ENCODE peak calls at places on chromosomes 16 and 17, in ten cellular contexts. Z, B, R, T, I, C, Q, J, E and G are unnamed samples.

GRCh38 chr16:14416184-14416583 is 213.9 kb downstream of the PARN start:
- DNase-seq in Z (no peak), B (no peak), R (no peak), T (no peak), I (no peak), C (no peak), Q (no peak), J (no peak), E (no peak), G (no peak)

GRCh38 chr16:17266606-17267313 is 204.0 kb downstream of the XYLT1 start:
- DNase-seq in Z (no peak), B (no peak), R (no peak), T (no peak), I (peak; percentile 98), C (no peak), Q (no peak), J (peak; percentile 86), E (no peak), G (no peak)

GRCh38 chr17:14299261-14300093 is 1.4 kb upstream of the HS3ST3B1 start:
- DNase-seq in Z (peak; percentile 48), B (no peak), R (peak; percentile 20), T (no peak), I (peak; percentile 6), C (no peak), Q (peak; percentile 78), J (peak; percentile 40), E (no peak), G (no peak)

GRCh38 chr17:79834575-79835469 is 4.4 kb downstream of the CBX4 start:
- DNase-seq in Z (peak; percentile 69), B (no peak), R (no peak), T (no peak), I (peak; percentile 21), C (no peak), Q (peak; percentile 77), J (no peak), E (no peak), G (no peak)

GRCh38 chr16:4846503-4846900 is 586 bp downstream of the GLYR1 start:
- DNase-seq in Z (peak; percentile 44), B (peak; percentile 82), R (peak; percentile 77), T (no peak), I (peak; percentile 31), C (peak; percentile 78), Q (peak; percentile 72), J (peak; percentile 66), E (no peak), G (peak; percentile 61)

GRCh38 chr17:56395787-56396186 is 197.7 kb upstream of the NOG start:
- DNase-seq in Z (no peak), B (no peak), R (no peak), T (no peak), I (no peak), C (no peak), Q (no peak), J (no peak), E (no peak), G (no peak)

GRCh38 chr16:55876854-55877253 is 1.7 kb upstream of the CES5A start:
- DNase-seq in Z (no peak), B (no peak), R (no peak), T (no peak), I (no peak), C (no peak), Q (no peak), J (no peak), E (no peak), G (no peak)

GRCh38 chr16:2364638-2365210 is 24.2 kb upstream of the ABCA3 start:
- DNase-seq in Z (no peak), B (no peak), R (peak; percentile 31), T (no peak), I (no peak), C (no peak), Q (no peak), J (no peak), E (no peak), G (peak; percentile 15)

GRCh38 chr16:58500329-58501241 is 642 bp downstream of the NDRG4 start:
- DNase-seq in Z (no peak), B (peak; percentile 65), R (no peak), T (no peak), I (no peak), C (no peak), Q (peak; percentile 52), J (no peak), E (no peak), G (no peak)

GRCh38 chr16:82439678-82440293 is 187.0 kb upstream of the CDH13 start:
- DNase-seq in Z (peak; percentile 30), B (no peak), R (peak; percentile 6), T (no peak), I (no peak), C (no peak), Q (peak; percentile 35), J (no peak), E (no peak), G (no peak)
- TF ChIP-seq CTCF in Z (peak; percentile 65), B (peak; percentile 30), R (peak; percentile 30), T (peak; percentile 63), I (no peak), C (peak; percentile 58), Q (peak; percentile 61), J (no peak), E (peak; percentile 32), G (peak; percentile 37)

DNA sequence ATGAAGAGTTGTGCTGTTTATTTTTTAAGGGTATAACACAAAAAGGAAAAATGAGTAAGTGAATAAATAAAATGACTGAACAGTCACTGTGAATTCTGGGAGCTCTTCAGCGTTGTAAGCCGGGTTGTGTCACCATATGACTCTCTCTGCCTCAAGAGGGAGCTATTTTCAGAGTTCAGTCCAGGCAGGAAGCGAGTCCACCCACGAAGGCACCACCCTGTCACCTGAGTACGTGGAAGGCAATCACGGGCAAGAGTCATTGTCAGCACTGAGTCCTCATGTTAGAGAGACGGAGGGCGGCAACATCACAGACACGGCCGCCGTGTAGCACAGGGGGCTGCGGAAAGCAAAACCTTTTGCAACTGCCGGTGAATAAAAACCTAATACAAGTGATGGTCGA is 227.6 kb downstream of the UTP18 start:
- DNase-seq in Z (peak; percentile 5), B (no peak), R (no peak), T (no peak), I (no peak), C (peak; percentile 18), Q (peak; percentile 59), J (no peak), E (no peak), G (no peak)
- TF ChIP-seq CTCF in Z (no peak), B (no peak), R (no peak), T (no peak), I (no peak), C (peak; percentile 26), Q (peak; percentile 66), J (no peak), E (no peak), G (no peak)

GRCh38 chr17:8905256-8905778 is 37.8 kb upstream of the PIK3R6 start:
- DNase-seq in Z (no peak), B (no peak), R (no peak), T (no peak), I (no peak), C (no peak), Q (no peak), J (no peak), E (no peak), G (no peak)
- TF ChIP-seq CTCF in Z (no peak), B (no peak), R (no peak), T (no peak), I (no peak), C (no peak), Q (no peak), J (no peak), E (no peak), G (no peak)

DNA sequence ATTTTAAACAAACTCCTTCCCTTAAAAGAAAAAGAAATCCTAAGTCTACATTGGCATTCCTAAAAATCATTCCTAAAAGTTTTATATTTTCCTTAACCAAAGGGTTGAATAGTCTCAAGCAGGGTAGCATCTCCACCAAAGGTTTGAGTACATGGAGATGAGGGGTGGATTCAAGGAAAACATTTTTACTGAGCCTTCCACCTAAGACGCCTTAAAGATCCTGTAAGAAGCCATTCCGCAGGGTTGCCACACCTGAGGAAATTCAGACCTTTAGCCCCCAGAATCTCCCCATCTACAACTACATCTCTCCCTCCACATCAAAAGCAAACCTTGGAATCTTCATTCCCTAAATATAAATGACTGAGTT is 7.7 kb upstream of the AKTIP start:
- DNase-seq in Z (no peak), B (no peak), R (no peak), T (no peak), I (no peak), C (no peak), Q (no peak), J (no peak), E (no peak), G (no peak)
- TF ChIP-seq CTCF in Z (no peak), B (no peak), R (no peak), T (no peak), I (no peak), C (no peak), Q (no peak), J (no peak), E (no peak), G (peak; percentile 65)

GRCh38 chr17:42676424-42677011 is at the start of gene PLEKHH3:
- DNase-seq in Z (peak; percentile 42), B (no peak), R (no peak), T (no peak), I (no peak), C (peak; percentile 43), Q (peak; percentile 73), J (no peak), E (no peak), G (peak; percentile 21)
- TF ChIP-seq CTCF in Z (no peak), B (no peak), R (no peak), T (no peak), I (no peak), C (no peak), Q (peak; percentile 30), J (no peak), E (no peak), G (peak; percentile 67)

DNA sequence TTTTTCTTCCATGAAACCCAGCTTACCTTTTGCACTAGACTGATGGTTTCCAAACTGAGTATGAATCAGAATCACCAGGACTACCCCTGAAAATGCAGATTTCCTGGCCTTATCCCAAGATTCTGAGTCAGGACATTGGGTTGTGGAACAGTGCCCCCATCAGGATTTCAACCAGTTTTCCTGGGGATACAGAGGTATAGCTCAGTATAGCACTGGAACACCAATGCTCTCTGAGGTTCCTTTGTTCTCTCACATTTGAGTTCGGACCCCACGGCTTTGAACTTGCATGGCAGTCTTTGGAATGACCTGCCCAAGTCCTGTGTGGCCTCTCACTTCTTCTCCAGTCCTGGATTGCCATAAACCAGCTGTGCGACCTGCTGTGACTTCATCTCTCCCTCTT is 12.8 kb upstream of the CCL8 start:
- DNase-seq in Z (peak; percentile 8), B (peak; percentile 72), R (peak; percentile 75), T (peak; percentile 76), I (no peak), C (no peak), Q (peak; percentile 35), J (no peak), E (no peak), G (peak; percentile 65)
- TF ChIP-seq CTCF in Z (no peak), B (peak; percentile 32), R (peak; percentile 46), T (peak; percentile 70), I (no peak), C (no peak), Q (peak; percentile 56), J (no peak), E (no peak), G (peak; percentile 82)